ENCODE peak calls at places on chromosomes 4 and X, in five cellular contexts. D is K562, S is HepG2, R is GM12878, G is A549. X is an unnamed sample.

GRCh38 chr4:107900067-107900466 is 31.3 kb upstream of the CYP2U1 start:
- DNase-seq in G (no peak), D (no peak), S (no peak), R (no peak), X (no peak)

GRCh38 chr4:184348311-184349233 is 125.8 kb downstream of the IRF2 start:
- DNase-seq in G (no peak), R (peak), S (peak), D (no peak), X (no peak)

GRCh38 chrX:110277609-110278008 is 40.3 kb downstream of the AMMECR1 start:
- DNase-seq in S (no peak), D (no peak), G (no peak), R (no peak), X (no peak)

GRCh38 chr4:40840985-40841571 is 91.3 kb downstream of the NSUN7 start:
- DNase-seq in G (peak), R (peak), D (peak), S (peak), X (peak)

GRCh38 chr4:117467404-117467803 is 382.0 kb upstream of the TRAM1L1 start:
- DNase-seq in R (no peak), G (no peak), D (no peak), S (no peak), X (no peak)

GRCh38 chrX:101744085-101744484 is 84.4 kb upstream of the ARMCX2 start:
- DNase-seq in D (no peak), G (no peak), S (no peak), R (no peak), X (no peak)

GRCh38 chrX:148135738-148136137 is 154.6 kb downstream of the FMR1NB start:
- DNase-seq in G (no peak), S (no peak), R (no peak), D (no peak), X (no peak)

GRCh38 chr4:90951037-90951436 is 823.8 kb downstream of the CCSER1 start:
- DNase-seq in D (no peak), R (no peak), G (peak), S (peak), X (no peak)

GRCh38 chr4:153522800-153523089 is 56.6 kb downstream of the TMEM131L start:
- DNase-seq in R (peak), D (no peak), S (no peak), G (no peak), X (no peak)

GRCh38 chr4:74258949-74259348 is 49.3 kb upstream of the EPGN start:
- DNase-seq in D (no peak), R (no peak), S (no peak), G (no peak), X (no peak)
- TF ChIP-seq KDM1A in D (no peak), R (no peak), S (no peak), G (no peak), X (no peak)

GRCh38 chrX:154437971-154438893 is 1.3 kb downstream of the GDI1 start:
- DNase-seq in D (no peak), G (no peak), R (no peak), S (no peak), X (no peak)

GRCh38 chrX:154441564-154441963 is 2.4 kb upstream of the FAM50A start:
- DNase-seq in R (no peak), G (no peak), S (no peak), D (no peak), X (no peak)

GRCh38 chrX:154440623-154441357 is 3.2 kb upstream of the FAM50A start:
- DNase-seq in G (no peak), R (no peak), D (no peak), S (no peak), X (no peak)

GRCh38 chrX:154441984-154442707 is 1.8 kb upstream of the FAM50A start:
- DNase-seq in D (no peak), S (no peak), R (no peak), G (no peak), X (no peak)

GRCh38 chrX:154439841-154440240 is 2.9 kb downstream of the GDI1 start:
- DNase-seq in S (no peak), D (no peak), R (no peak), G (no peak), X (no peak)
- TF ChIP-seq KDM1A in S (no peak), D (no peak), R (no peak), G (no peak), X (no peak)

GRCh38 chr4:178320003-178320402 is 877.8 kb upstream of the AGA start:
- DNase-seq in D (no peak), G (no peak), R (no peak), S (no peak), X (no peak)

DNA sequence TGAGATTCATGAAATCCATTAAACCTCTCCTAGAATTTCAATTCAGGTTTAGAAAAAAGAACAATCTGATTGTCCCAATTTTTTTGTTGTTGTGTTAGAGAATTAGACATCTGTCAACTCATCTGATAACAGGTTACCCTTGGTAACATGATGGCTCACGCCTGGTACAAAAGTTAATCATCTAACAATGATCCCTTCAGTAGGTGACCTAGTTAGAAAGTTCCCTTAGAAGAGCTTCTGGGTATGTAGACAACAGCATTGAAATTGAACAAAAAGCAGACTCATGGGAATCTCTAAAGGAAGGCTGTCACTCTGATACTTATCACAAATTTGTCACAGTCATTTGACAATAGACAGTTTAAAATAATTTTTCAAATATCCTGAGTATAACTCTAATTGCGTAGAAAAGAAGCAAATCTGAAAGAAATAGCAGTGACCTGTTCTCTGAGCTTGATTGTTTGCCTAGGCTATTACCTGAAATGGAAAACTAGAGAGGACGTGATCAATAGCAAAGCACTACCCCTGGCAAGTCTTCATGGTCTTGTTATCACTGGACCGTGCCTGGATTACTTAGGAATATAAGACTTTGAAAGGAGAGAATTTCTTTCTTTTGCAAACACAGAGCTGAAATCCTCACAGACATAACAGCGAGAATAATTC is 880.4 kb upstream of the AGA start:
- DNase-seq in R (no peak), D (no peak), G (no peak), S (no peak), X (no peak)
- TF ChIP-seq KDM1A in R (no peak), D (no peak), G (no peak), S (no peak), X (no peak)

GRCh38 chr4:74682567-74683359 is 111.6 kb downstream of the BTC start:
- DNase-seq in D (peak), S (peak), G (peak), R (no peak), X (no peak)
- TF ChIP-seq KDM1A in D (peak), S (no peak), G (no peak), R (no peak), X (no peak)

GRCh38 chr4:121096629-121097028 is 24.3 kb upstream of the NDNF start:
- DNase-seq in D (no peak), G (no peak), R (no peak), S (peak), X (no peak)
- TF ChIP-seq KDM1A in D (no peak), G (no peak), R (no peak), S (no peak), X (no peak)

DNA sequence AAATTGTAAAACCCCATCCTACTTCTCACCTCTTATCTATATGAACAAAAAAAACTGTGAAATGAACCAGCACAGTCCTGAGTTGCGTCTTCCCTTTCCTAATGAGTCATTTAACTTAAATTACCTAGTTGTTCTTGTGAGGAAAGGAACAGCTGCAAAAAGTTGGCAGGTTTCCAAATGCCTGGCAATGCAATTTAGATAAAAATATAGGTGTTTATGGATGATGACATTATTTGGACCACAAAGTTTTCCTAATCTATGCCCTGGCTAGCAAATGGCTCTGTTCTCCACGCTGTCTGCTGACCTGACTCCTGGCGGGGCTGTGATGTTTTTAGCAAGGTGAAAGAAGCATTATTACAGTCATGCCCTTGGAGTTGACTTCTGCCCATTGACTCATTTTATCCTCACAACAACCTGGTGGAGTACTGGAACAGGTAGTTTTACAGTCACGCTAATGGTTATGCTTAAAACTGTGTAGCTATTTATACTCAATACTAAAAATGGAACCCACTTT is 29.8 kb upstream of the RELL1 start:
- DNase-seq in R (peak), S (no peak), G (no peak), D (no peak), X (no peak)
- TF ChIP-seq KDM1A in R (no peak), S (no peak), G (no peak), D (no peak), X (no peak)

GRCh38 chrX:46184749-46185148 is 360.5 kb downstream of the ZNF674 start:
- DNase-seq in D (no peak), R (no peak), G (no peak), S (no peak), X (no peak)

GRCh38 chrX:46180258-46180687 is 364.9 kb downstream of the ZNF674 start:
- DNase-seq in R (peak), G (no peak), D (no peak), S (peak), X (no peak)

DNA sequence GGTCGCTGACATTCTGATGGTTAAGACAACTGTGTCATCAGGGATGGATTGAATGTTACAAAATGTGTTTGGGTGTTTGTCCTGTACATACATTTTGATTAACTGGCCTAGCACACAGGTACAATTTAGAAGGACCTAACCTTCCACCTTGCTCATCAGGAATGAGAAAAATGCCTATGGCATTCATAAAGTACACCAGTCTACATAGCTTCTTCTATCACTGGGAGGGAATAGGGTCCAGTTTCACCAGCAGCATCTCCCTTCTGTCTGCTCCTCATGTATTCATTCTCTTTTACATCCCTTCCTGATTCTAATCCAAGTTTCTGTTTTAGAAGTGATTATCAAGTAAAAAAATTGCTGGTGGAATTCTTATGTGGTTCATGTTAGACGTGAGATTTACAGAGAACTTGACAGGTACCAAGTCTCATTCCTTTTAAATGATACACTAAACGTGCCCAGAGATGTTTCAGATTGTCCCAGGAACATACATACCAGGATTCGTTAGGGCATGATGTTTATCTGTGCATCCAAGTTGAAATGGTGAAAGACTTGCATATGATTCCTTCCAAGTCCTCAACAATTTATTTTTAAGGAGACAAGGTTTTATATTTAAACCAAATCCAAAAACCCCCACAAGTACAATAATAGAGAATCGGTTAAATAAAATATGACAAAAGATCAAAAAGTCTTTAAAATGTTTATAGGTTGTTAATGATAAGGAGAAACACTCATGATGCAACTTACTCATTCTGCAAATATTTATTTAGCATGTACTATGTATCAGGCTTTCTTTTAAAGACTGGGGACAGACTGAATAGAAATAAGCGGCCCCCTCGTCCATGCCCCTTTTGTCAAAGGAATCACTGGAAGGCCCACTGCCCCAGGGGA is 359.1 kb downstream of the ZNF674 start:
- DNase-seq in S (peak), D (no peak), R (no peak), G (no peak), X (no peak)
- TF ChIP-seq KDM1A in S (no peak), D (no peak), R (no peak), G (no peak), X (no peak)

DNA sequence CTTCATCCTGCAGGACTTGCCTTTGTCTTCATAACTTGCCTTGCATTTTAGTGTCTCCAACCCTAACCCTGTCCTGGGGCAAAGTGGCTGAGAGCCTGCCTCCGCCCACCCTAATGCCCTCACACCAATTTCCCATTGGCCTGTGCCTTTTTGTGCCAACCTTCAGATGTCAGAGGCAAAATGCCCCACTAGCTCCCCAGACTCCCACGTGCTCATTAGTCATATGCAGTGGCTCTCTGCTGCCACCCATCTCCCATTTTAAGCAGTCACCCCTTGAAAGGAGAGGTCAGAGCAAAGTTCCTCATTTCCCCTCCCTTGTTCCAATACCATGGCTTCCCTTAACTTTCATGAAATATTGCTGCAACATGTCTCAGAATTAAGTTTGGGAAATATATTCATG is 74.8 kb upstream of the PASD1 start:
- DNase-seq in D (peak), G (peak), R (no peak), S (peak), X (peak)
- TF ChIP-seq KDM1A in D (no peak), G (no peak), R (no peak), S (no peak), X (no peak)

GRCh38 chrX:508163-508562 is 121.5 kb upstream of the PPP2R3B start:
- DNase-seq in D (no peak), R (no peak), G (no peak), S (no peak), X (no peak)
- TF ChIP-seq KDM1A in D (no peak), R (no peak), G (no peak), S (no peak), X (no peak)